ENCODE peak calls at places on chromosomes 1 and 21, in six cellular contexts. L is colonic mucosa; G is GM20000; N is psoas muscle; W is stimulated activated CD4-positive, alpha-beta T cell treated with anti-CD3 and anti-CD28 coated beads, Interleukin-2, amount 100 ng/mL, for 48 hours; Q is amygdala. V is an unnamed sample.
A peak's percentile ranks its signal among the peaks of the same experiment; 100 is the strongest.

GRCh38 chr1:198086051-198086745 is 70.6 kb upstream of the NEK7 start:
- DNase-seq in L (no peak), G (no peak), N (no peak), W (no peak), Q (no peak), V (no peak)

GRCh38 chr1:9882296-9882944 is 27.6 kb downstream of the CTNNBIP1 start:
- DNase-seq in L (no peak), G (no peak), N (peak; percentile 27), W (no peak), Q (no peak), V (no peak)

GRCh38 chr1:179493323-179493722 is 82.4 kb downstream of the NPHS2 start:
- DNase-seq in L (no peak), G (no peak), N (no peak), W (no peak), Q (no peak), V (no peak)

GRCh38 chr21:19029816-19030215 is 626.2 kb upstream of the TMPRSS15 start:
- DNase-seq in L (no peak), G (no peak), N (no peak), W (no peak), Q (no peak), V (no peak)

GRCh38 chr1:230682882-230683610 is 30.9 kb downstream of the AGT start:
- DNase-seq in L (no peak), G (no peak), N (no peak), W (no peak), Q (no peak), V (no peak)

GRCh38 chr1:186848509-186849130 is 19.9 kb downstream of the PLA2G4A start:
- DNase-seq in L (no peak), G (no peak), N (no peak), W (no peak), Q (no peak), V (no peak)

GRCh38 chr1:170096806-170097340 is 22.4 kb upstream of the KIFAP3 start:
- DNase-seq in L (no peak), G (no peak), N (no peak), W (no peak), Q (no peak), V (no peak)

GRCh38 chr1:154290921-154291320 is 18.5 kb downstream of the HAX1 start:
- DNase-seq in L (no peak), G (no peak), N (no peak), W (no peak), Q (no peak), V (no peak)

GRCh38 chr1:1232224-1232800 is at the start of gene B3GALT6:
- DNase-seq in L (no peak), G (no peak), N (no peak), W (no peak), Q (no peak), V (no peak)

GRCh38 chr21:39610705-39611104 is 2.0 kb upstream of the B3GALT5 start:
- DNase-seq in L (peak; percentile 11), G (no peak), N (no peak), W (no peak), Q (no peak), V (no peak)

GRCh38 chr1:49060766-49061165 is 284.1 kb upstream of the BEND5 start:
- DNase-seq in L (no peak), G (no peak), N (no peak), W (no peak), Q (no peak), V (no peak)

GRCh38 chr1:12165342-12165741 is 1.4 kb upstream of the TNFRSF1B start:
- DNase-seq in L (no peak), G (no peak), N (no peak), W (no peak), Q (no peak), V (no peak)

GRCh38 chr1:248348475-248348874 is at the start of gene OR14C36:
- DNase-seq in L (no peak), G (no peak), N (no peak), W (no peak), Q (no peak), V (no peak)

GRCh38 chr1:182740120-182740519 is 49.5 kb upstream of the NPL start:
- DNase-seq in L (no peak), G (no peak), N (no peak), W (no peak), Q (no peak), V (no peak)

GRCh38 chr1:32693455-32694174 is 9.0 kb downstream of the SYNC start:
- DNase-seq in L (no peak), G (no peak), N (no peak), W (no peak), Q (no peak), V (no peak)

GRCh38 chr1:89166705-89167104 is 9.1 kb downstream of the GBP7 start:
- DNase-seq in L (no peak), G (no peak), N (no peak), W (no peak), Q (no peak), V (no peak)

GRCh38 chr1:224300346-224300745 is 29.6 kb downstream of the NVL start:
- DNase-seq in L (no peak), G (no peak), N (no peak), W (no peak), Q (no peak), V (no peak)

GRCh38 chr1:233432916-233433315 is 105.4 kb downstream of the MAP3K21 start:
- DNase-seq in L (no peak), G (no peak), N (no peak), W (no peak), Q (no peak), V (no peak)

GRCh38 chr1:192512426-192513125 is 63.0 kb upstream of the RGS1 start:
- DNase-seq in L (peak; percentile 20), G (no peak), N (no peak), W (no peak), Q (no peak), V (no peak)

GRCh38 chr1:163797816-163798215 is 476.1 kb downstream of the NUF2 start:
- DNase-seq in L (no peak), G (no peak), N (no peak), W (no peak), Q (no peak), V (no peak)